ENCODE peak calls at places on chromosomes 5 and 9, in six cellular contexts. One of them, this sample, is unnamed. For H3K4me1, the result is how much of the 10 kb centered on the place peaks cover.

GRCh38 chr9:113648586-113648985 is 185.1 kb downstream of the RGS3 start:
- DNase-seq in osteoblast: no peak
- DNase-seq in prostate gland: no peak
- DNase-seq in tibial artery: no peak
- DNase-seq in K562: no peak
- DNase-seq in CD8-positive, alpha-beta T cell: no peak
- DNase-seq in this sample: no peak

GRCh38 chr9:127182901-127183746 is 60.7 kb upstream of the ANGPTL2 start:
- DNase-seq in prostate gland: no peak
- DNase-seq in tibial artery: peak
- DNase-seq in osteoblast: no peak
- DNase-seq in CD8-positive, alpha-beta T cell: no peak
- DNase-seq in K562: no peak
- DNase-seq in this sample: peak

GRCh38 chr5:149162401-149163084 is 21.2 kb downstream of the ABLIM3 start:
- DNase-seq in prostate gland: no peak
- DNase-seq in CD8-positive, alpha-beta T cell: no peak
- DNase-seq in osteoblast: no peak
- DNase-seq in K562: no peak
- DNase-seq in tibial artery: no peak
- DNase-seq in this sample: no peak

GRCh38 chr9:112338561-112338960 is 5.1 kb upstream of the PTBP3 start:
- DNase-seq in prostate gland: no peak
- DNase-seq in K562: no peak
- DNase-seq in CD8-positive, alpha-beta T cell: no peak
- DNase-seq in osteoblast: peak
- DNase-seq in tibial artery: no peak
- DNase-seq in this sample: no peak

GRCh38 chr9:25964239-25964638 is 286.0 kb upstream of the TUSC1 start:
- DNase-seq in CD8-positive, alpha-beta T cell: no peak
- DNase-seq in tibial artery: no peak
- DNase-seq in osteoblast: no peak
- DNase-seq in K562: no peak
- DNase-seq in prostate gland: peak
- DNase-seq in this sample: no peak

GRCh38 chr5:133713746-133714145 is 101.4 kb upstream of the FSTL4 start:
- DNase-seq in K562: no peak
- DNase-seq in prostate gland: no peak
- DNase-seq in CD8-positive, alpha-beta T cell: no peak
- DNase-seq in osteoblast: no peak
- DNase-seq in tibial artery: no peak
- DNase-seq in this sample: no peak

GRCh38 chr5:45800331-45800730 is 104.2 kb upstream of the HCN1 start:
- DNase-seq in CD8-positive, alpha-beta T cell: no peak
- DNase-seq in K562: no peak
- DNase-seq in tibial artery: no peak
- DNase-seq in osteoblast: no peak
- DNase-seq in prostate gland: no peak
- DNase-seq in this sample: no peak

GRCh38 chr9:133029994-133030316 is 842 bp upstream of the GTF3C5 start:
- DNase-seq in tibial artery: no peak
- DNase-seq in osteoblast: peak
- DNase-seq in CD8-positive, alpha-beta T cell: no peak
- DNase-seq in prostate gland: no peak
- DNase-seq in K562: no peak
- DNase-seq in this sample: no peak

GRCh38 chr9:133221177-133221809 is 12.2 kb upstream of the OBP2B start:
- DNase-seq in osteoblast: no peak
- DNase-seq in prostate gland: no peak
- DNase-seq in CD8-positive, alpha-beta T cell: no peak
- DNase-seq in K562: no peak
- DNase-seq in tibial artery: peak
- DNase-seq in this sample: no peak

GRCh38 chr5:93311825-93312224 is 269.2 kb downstream of the NR2F1-AS1 start:
- DNase-seq in tibial artery: no peak
- DNase-seq in prostate gland: no peak
- DNase-seq in osteoblast: no peak
- DNase-seq in K562: no peak
- DNase-seq in CD8-positive, alpha-beta T cell: no peak
- DNase-seq in this sample: peak

GRCh38 chr5:179907570-179908324 is at the start of gene TBC1D9B:
- DNase-seq in tibial artery: peak
- DNase-seq in prostate gland: peak
- DNase-seq in K562: peak
- DNase-seq in CD8-positive, alpha-beta T cell: peak
- DNase-seq in osteoblast: peak
- DNase-seq in this sample: peak

GRCh38 chr5:17180957-17181723 is 36.3 kb upstream of the BASP1 start:
- DNase-seq in prostate gland: no peak
- DNase-seq in K562: peak
- DNase-seq in tibial artery: no peak
- DNase-seq in osteoblast: peak
- DNase-seq in CD8-positive, alpha-beta T cell: no peak
- DNase-seq in this sample: no peak

GRCh38 chr5:142176255-142176654 is 67.7 kb downstream of the NDFIP1 start:
- DNase-seq in osteoblast: no peak
- DNase-seq in prostate gland: no peak
- DNase-seq in tibial artery: peak
- DNase-seq in CD8-positive, alpha-beta T cell: no peak
- DNase-seq in K562: no peak
- DNase-seq in this sample: no peak

GRCh38 chr5:173457482-173457881 is 129.3 kb upstream of the STC2 start:
- DNase-seq in osteoblast: no peak
- DNase-seq in K562: no peak
- DNase-seq in tibial artery: peak
- DNase-seq in CD8-positive, alpha-beta T cell: no peak
- DNase-seq in prostate gland: no peak
- DNase-seq in this sample: no peak

GRCh38 chr9:129002989-129003388 is 25.1 kb downstream of the SH3GLB2 start:
- DNase-seq in tibial artery: no peak
- DNase-seq in K562: no peak
- DNase-seq in CD8-positive, alpha-beta T cell: no peak
- DNase-seq in osteoblast: peak
- DNase-seq in prostate gland: no peak
- DNase-seq in this sample: no peak

GRCh38 chr5:113759505-113760145 is 246.1 kb downstream of the YTHDC2 start:
- DNase-seq in CD8-positive, alpha-beta T cell: no peak
- DNase-seq in tibial artery: no peak
- DNase-seq in osteoblast: no peak
- DNase-seq in prostate gland: no peak
- DNase-seq in K562: no peak
- DNase-seq in this sample: no peak

GRCh38 chr5:32388429-32389111 is 56.0 kb downstream of the ZFR start:
- DNase-seq in tibial artery: no peak
- DNase-seq in prostate gland: no peak
- DNase-seq in osteoblast: no peak
- DNase-seq in CD8-positive, alpha-beta T cell: no peak
- DNase-seq in K562: no peak
- DNase-seq in this sample: no peak

GRCh38 chr9:127030814-127031740 is 91.4 kb downstream of the ANGPTL2 start:
- DNase-seq in K562: no peak
- DNase-seq in osteoblast: no peak
- DNase-seq in prostate gland: no peak
- DNase-seq in tibial artery: peak
- DNase-seq in CD8-positive, alpha-beta T cell: no peak
- DNase-seq in this sample: no peak

GRCh38 chr5:147223951-147224791 is 10.7 kb upstream of the STK32A start:
- DNase-seq in CD8-positive, alpha-beta T cell: no peak
- DNase-seq in osteoblast: peak
- DNase-seq in tibial artery: no peak
- DNase-seq in prostate gland: no peak
- DNase-seq in K562: peak
- DNase-seq in this sample: peak

GRCh38 chr9:70011366-70011765 is 32.3 kb upstream of the MAMDC2 start:
- DNase-seq in CD8-positive, alpha-beta T cell: no peak
- DNase-seq in tibial artery: no peak
- DNase-seq in prostate gland: no peak
- DNase-seq in K562: no peak
- DNase-seq in osteoblast: no peak
- DNase-seq in this sample: no peak

DNA sequence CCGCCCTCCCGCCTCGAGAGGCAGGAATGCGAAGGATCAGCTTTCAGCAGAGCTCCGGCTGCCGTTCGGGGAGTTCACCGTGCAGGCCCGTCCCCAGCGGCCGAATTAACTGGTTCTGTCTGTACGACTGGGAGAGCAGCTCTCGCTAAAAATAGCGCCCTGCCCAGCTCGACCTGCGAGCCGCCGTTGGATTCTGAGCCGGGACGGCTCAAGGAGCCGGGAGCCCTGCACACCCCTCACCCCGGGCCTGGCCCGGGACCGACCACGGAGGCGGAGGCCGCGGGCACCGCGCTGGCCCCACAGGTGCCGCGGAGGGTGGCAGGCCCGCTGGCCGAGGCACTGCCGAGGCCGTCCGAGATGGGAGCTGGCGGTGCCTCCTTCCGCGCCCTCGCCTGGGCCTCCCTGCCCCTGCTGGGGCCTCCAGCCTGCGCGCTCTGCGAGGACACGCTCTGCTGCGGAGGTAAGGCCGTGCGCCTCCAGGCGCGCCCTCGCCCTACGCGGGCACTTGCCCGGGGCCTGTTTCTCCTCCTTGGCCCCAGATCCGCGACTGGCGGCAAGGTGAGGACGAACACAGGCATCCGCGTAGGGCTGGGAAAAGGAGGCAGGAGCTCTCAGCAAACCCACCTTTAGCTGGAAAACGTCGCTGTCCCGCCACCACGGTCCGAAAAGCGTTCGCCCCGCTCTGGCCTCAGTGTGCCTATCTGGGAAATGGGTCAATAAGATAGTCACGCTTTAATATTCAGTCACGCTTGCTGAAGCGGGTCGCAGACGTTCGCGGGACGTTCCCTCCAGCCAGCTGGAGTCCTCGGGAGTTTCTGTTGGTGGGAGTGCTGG is 53.0 kb upstream of the DAB2IP start:
- DNase-seq in prostate gland: peak
- DNase-seq in osteoblast: peak
- DNase-seq in K562: no peak
- DNase-seq in CD8-positive, alpha-beta T cell: no peak
- DNase-seq in tibial artery: peak
- DNase-seq in this sample: peak
- H3K4me1 ChIP-seq in prostate gland: under half
- H3K4me1 ChIP-seq in osteoblast: under half
- H3K4me1 ChIP-seq in K562: under half
- H3K4me1 ChIP-seq in CD8-positive, alpha-beta T cell: under half
- H3K4me1 ChIP-seq in tibial artery: under half
- H3K4me1 ChIP-seq in this sample: under half

GRCh38 chr9:14478175-14479165 is 164.5 kb upstream of the NFIB start:
- DNase-seq in CD8-positive, alpha-beta T cell: no peak
- DNase-seq in tibial artery: no peak
- DNase-seq in K562: no peak
- DNase-seq in prostate gland: no peak
- DNase-seq in osteoblast: no peak
- DNase-seq in this sample: no peak
- TF ChIP-seq CTCF in CD8-positive, alpha-beta T cell: no peak
- TF ChIP-seq CTCF in tibial artery: no peak
- TF ChIP-seq CTCF in K562: peak
- TF ChIP-seq CTCF in prostate gland: no peak
- TF ChIP-seq CTCF in osteoblast: no peak
- TF ChIP-seq CTCF in this sample: no peak

DNA sequence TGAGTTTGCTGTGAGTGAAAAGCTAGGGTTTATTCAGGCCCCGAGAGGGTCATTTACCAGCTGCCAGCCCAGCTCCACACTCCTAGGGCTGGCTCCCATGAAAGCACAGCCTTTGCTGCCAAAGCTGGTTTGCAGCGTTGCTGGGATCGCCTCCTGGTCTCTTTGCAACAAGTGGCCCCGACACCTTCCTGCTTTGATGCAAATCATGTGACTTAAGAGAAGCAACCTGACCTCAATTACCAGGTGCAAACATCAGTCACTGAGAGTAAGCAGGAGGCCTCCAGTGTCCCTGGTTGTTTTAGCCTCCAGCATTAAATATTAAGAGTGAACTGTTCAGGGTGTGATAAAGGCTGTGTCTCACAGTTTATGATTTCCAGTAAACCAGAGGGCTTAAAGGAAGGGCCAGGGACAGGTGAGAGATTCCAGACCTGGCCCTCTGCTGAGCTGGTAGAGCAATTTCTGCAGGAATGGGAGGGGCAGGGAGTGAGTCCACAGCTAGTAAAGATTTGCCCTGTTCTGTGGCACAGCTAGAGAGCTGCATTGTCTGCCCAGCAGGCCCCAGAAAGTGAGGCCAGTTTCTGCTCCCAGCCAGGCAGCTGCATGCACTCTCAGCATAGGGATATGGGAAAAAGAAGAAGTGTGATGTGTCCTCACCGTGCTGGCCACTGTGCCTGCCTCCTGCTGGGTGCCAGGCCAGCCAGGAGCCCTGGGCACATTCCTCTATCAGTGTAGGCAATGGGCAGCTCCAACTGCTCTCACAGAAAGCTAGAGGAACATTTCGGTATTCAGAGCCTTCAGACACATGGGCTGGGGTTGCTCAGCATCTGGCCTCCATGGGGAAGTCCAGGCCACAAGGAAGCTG is 58.0 kb downstream of the SLC22A5 start:
- DNase-seq in osteoblast: peak
- DNase-seq in tibial artery: no peak
- DNase-seq in K562: no peak
- DNase-seq in CD8-positive, alpha-beta T cell: peak
- DNase-seq in prostate gland: peak
- DNase-seq in this sample: no peak
- H3K4me1 ChIP-seq in osteoblast: half or more
- H3K4me1 ChIP-seq in tibial artery: half or more
- H3K4me1 ChIP-seq in K562: under half
- H3K4me1 ChIP-seq in CD8-positive, alpha-beta T cell: half or more
- H3K4me1 ChIP-seq in prostate gland: under half
- H3K4me1 ChIP-seq in this sample: under half

GRCh38 chr9:120668399-120668798 is 45.9 kb downstream of the MEGF9 start:
- DNase-seq in prostate gland: no peak
- DNase-seq in CD8-positive, alpha-beta T cell: no peak
- DNase-seq in tibial artery: no peak
- DNase-seq in osteoblast: no peak
- DNase-seq in K562: no peak
- DNase-seq in this sample: no peak

GRCh38 chr9:120659617-120660169 is 54.6 kb downstream of the MEGF9 start:
- DNase-seq in prostate gland: no peak
- DNase-seq in K562: no peak
- DNase-seq in CD8-positive, alpha-beta T cell: no peak
- DNase-seq in osteoblast: no peak
- DNase-seq in tibial artery: no peak
- DNase-seq in this sample: no peak

GRCh38 chr9:120663380-120663779 is 50.9 kb downstream of the MEGF9 start:
- DNase-seq in prostate gland: no peak
- DNase-seq in K562: no peak
- DNase-seq in tibial artery: no peak
- DNase-seq in CD8-positive, alpha-beta T cell: no peak
- DNase-seq in osteoblast: no peak
- DNase-seq in this sample: no peak

GRCh38 chr9:120662513-120662912 is 51.8 kb downstream of the MEGF9 start:
- DNase-seq in tibial artery: no peak
- DNase-seq in prostate gland: no peak
- DNase-seq in osteoblast: no peak
- DNase-seq in CD8-positive, alpha-beta T cell: no peak
- DNase-seq in K562: no peak
- DNase-seq in this sample: no peak

DNA sequence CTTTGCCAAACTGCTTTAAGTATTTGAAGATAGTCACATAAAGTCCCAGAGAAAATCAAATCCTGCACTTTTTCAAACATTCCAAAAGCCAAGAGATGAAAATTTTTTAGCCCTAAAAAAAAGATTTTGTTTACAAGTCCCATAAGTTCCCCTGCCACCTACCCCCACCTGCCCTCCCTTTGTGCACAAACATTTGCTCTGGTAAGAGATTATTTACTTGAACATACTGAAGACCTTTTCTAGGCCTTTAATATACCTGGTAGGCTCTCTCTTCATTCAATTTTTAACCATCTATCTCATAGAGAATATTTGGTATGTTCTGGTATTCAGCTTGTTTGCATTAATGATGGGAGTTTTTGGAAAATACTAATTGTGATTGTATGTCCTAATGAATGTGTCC is 50.3 kb downstream of the MEGF9 start:
- DNase-seq in K562: no peak
- DNase-seq in CD8-positive, alpha-beta T cell: no peak
- DNase-seq in tibial artery: no peak
- DNase-seq in prostate gland: no peak
- DNase-seq in osteoblast: no peak
- DNase-seq in this sample: no peak
- TF ChIP-seq CTCF in K562: no peak
- TF ChIP-seq CTCF in CD8-positive, alpha-beta T cell: no peak
- TF ChIP-seq CTCF in tibial artery: no peak
- TF ChIP-seq CTCF in prostate gland: no peak
- TF ChIP-seq CTCF in osteoblast: no peak
- TF ChIP-seq CTCF in this sample: no peak

This sample was measured in uterus.